ENCODE peak calls at places on chromosomes 2 and 18, in seven cellular contexts. H is GM23248, B is bronchial epithelial cell, K is kidney epithelial cell, L is H7, E is mammary epithelial cell, X is AG04449. G is an unnamed sample.

GRCh38 chr2:200703132-200703925 is 108.4 kb upstream of the BZW1 start:
- DNase-seq in E (peak), H (peak), K (peak), X (peak), L (no peak), B (peak), G (peak)

GRCh38 chr18:62152844-62153243 is 34.0 kb downstream of the PIGN start:
- DNase-seq in E (no peak), B (peak), H (no peak), X (no peak), K (no peak), L (peak), G (no peak)

GRCh38 chr18:11807233-11807632 is 44.0 kb upstream of the CHMP1B start:
- DNase-seq in H (no peak), K (no peak), E (no peak), X (no peak), L (no peak), B (no peak), G (peak)

GRCh38 chr2:51710222-51710621 is 678.3 kb upstream of the NRXN1 start:
- DNase-seq in B (no peak), X (no peak), L (peak), H (no peak), K (no peak), E (no peak), G (no peak)

GRCh38 chr2:109343460-109343859 is 214.5 kb downstream of the SH3RF3 start:
- DNase-seq in E (no peak), H (no peak), B (no peak), X (no peak), L (no peak), K (no peak), G (no peak)

GRCh38 chr2:64699712-64700111 is 46.0 kb upstream of the SERTAD2 start:
- DNase-seq in K (no peak), H (no peak), X (no peak), L (no peak), B (no peak), E (no peak), G (no peak)

GRCh38 chr18:41703744-41704530 is 251.1 kb upstream of the PIK3C3 start:
- DNase-seq in H (peak), E (no peak), K (peak), L (no peak), X (no peak), B (peak), G (peak)

GRCh38 chr2:172442072-172442895 is 14.9 kb downstream of the ITGA6 start:
- DNase-seq in K (peak), L (no peak), H (peak), E (peak), X (peak), B (peak), G (peak)

GRCh38 chr2:70995227-70995729 is 605 bp upstream of the TEX261 start:
- DNase-seq in K (no peak), B (peak), E (peak), H (peak), X (no peak), L (peak), G (peak)

GRCh38 chr2:192161670-192162290 is 33.0 kb downstream of the TMEFF2 start:
- DNase-seq in E (no peak), L (no peak), K (no peak), H (no peak), B (no peak), X (no peak), G (no peak)

GRCh38 chr2:174794851-174795374 is 30.6 kb upstream of the CHRNA1 start:
- DNase-seq in L (no peak), K (no peak), X (no peak), B (no peak), E (no peak), H (peak), G (peak)

GRCh38 chr18:36311026-36311570 is 13.6 kb downstream of the FHOD3 start:
- DNase-seq in K (no peak), L (no peak), H (no peak), B (no peak), E (no peak), X (no peak), G (no peak)

GRCh38 chr2:19949071-19949470 is 40.8 kb downstream of the WDR35 start:
- DNase-seq in L (no peak), H (peak), X (peak), K (no peak), B (no peak), E (no peak), G (peak)

GRCh38 chr2:71939588-71940535 is 207.8 kb downstream of the CYP26B1 start:
- DNase-seq in B (no peak), E (no peak), L (peak), X (no peak), K (no peak), H (no peak), G (no peak)

GRCh38 chr2:219131327-219131726 is 29.3 kb downstream of the NHEJ1 start:
- DNase-seq in H (no peak), X (no peak), K (no peak), L (no peak), B (no peak), E (no peak), G (no peak)

GRCh38 chr2:63872571-63873328 is 31.1 kb downstream of the UGP2 start:
- DNase-seq in X (no peak), K (no peak), H (peak), L (no peak), E (no peak), B (no peak), G (peak)

GRCh38 chr18:9835112-9835755 is 50.5 kb upstream of the TXNDC2 start:
- DNase-seq in K (no peak), E (peak), X (no peak), B (peak), L (peak), H (no peak), G (no peak)

GRCh38 chr2:178193823-178194599 is at the start of gene OSBPL6:
- DNase-seq in H (peak), L (peak), B (peak), K (peak), X (no peak), E (peak), G (peak)

GRCh38 chr2:236818281-236819045 is 248.8 kb downstream of the ACKR3 start:
- DNase-seq in K (no peak), L (peak), E (no peak), X (no peak), B (no peak), H (no peak), G (no peak)

GRCh38 chr2:202237787-202238233 is 587 bp downstream of the SUMO1 start:
- DNase-seq in X (no peak), H (peak), K (no peak), E (peak), B (peak), L (peak), G (peak)

GRCh38 chr2:60476206-60476946 is 77.1 kb downstream of the BCL11A start:
- DNase-seq in K (no peak), E (no peak), B (no peak), X (no peak), H (no peak), L (no peak), G (no peak)

GRCh38 chr2:45707034-45707433 is 55.6 kb downstream of the PRKCE start:
- DNase-seq in X (no peak), K (no peak), L (no peak), H (peak), E (no peak), B (no peak), G (peak)

GRCh38 chr2:46816846-46817726 is 98.5 kb downstream of the MCFD2 start:
- DNase-seq in H (no peak), E (no peak), L (no peak), X (no peak), K (no peak), B (no peak), G (no peak)

GRCh38 chr18:5895886-5896740 is 791 bp upstream of the TMEM200C start:
- DNase-seq in E (no peak), B (no peak), K (no peak), X (no peak), L (peak), H (peak), G (no peak)

GRCh38 chr2:169964740-169965139 is 137.5 kb downstream of the UBR3 start:
- DNase-seq in H (no peak), K (no peak), E (no peak), B (no peak), X (no peak), L (no peak), G (peak)

GRCh38 chr2:164495491-164496223 is 125.6 kb downstream of the GRB14 start:
- DNase-seq in K (peak), X (no peak), L (peak), E (peak), H (peak), B (peak), G (peak)

GRCh38 chr18:59546164-59546563 is 151.1 kb downstream of the CCBE1 start:
- DNase-seq in H (peak), B (peak), K (no peak), L (no peak), X (no peak), E (peak), G (no peak)

GRCh38 chr2:62536873-62537547 is 31.0 kb upstream of the TMEM17 start:
- DNase-seq in K (no peak), H (no peak), L (no peak), B (peak), X (no peak), E (no peak), G (no peak)

GRCh38 chr2:20048488-20049443 is 2.7 kb downstream of the LAPTM4A start:
- DNase-seq in L (no peak), E (no peak), H (peak), B (no peak), X (no peak), K (no peak), G (no peak)

GRCh38 chr2:224210495-224211472 is 171.7 kb upstream of the SERPINE2 start:
- DNase-seq in L (no peak), X (no peak), H (peak), E (no peak), B (no peak), K (no peak), G (peak)

GRCh38 chr2:239326831-239327535 is 73.8 kb downstream of the HDAC4 start:
- DNase-seq in E (peak), H (no peak), K (peak), L (peak), X (no peak), B (peak), G (no peak)

GRCh38 chr2:205719864-205720263 is 37.6 kb downstream of the NRP2 start:
- DNase-seq in X (no peak), H (no peak), L (no peak), E (no peak), K (no peak), B (no peak), G (no peak)

GRCh38 chr2:19841918-19842693 is 59.7 kb downstream of the TTC32 start:
- DNase-seq in K (no peak), E (no peak), X (no peak), H (no peak), B (no peak), L (no peak), G (no peak)

GRCh38 chr2:54979645-54980044 is 70.6 kb downstream of the RTN4 start:
- DNase-seq in B (peak), K (no peak), L (no peak), E (peak), H (peak), X (no peak), G (peak)

GRCh38 chr2:214593723-214594122 is 182.9 kb downstream of the VWC2L start:
- DNase-seq in H (peak), E (no peak), B (no peak), X (peak), K (peak), L (peak), G (no peak)

GRCh38 chr2:40259900-40260299 is 192.0 kb downstream of the SLC8A1 start:
- DNase-seq in B (peak), H (no peak), X (no peak), K (no peak), L (no peak), E (no peak), G (no peak)

GRCh38 chr2:151670346-151670745 is 63.9 kb downstream of the NEB start:
- DNase-seq in H (no peak), B (no peak), L (no peak), X (no peak), K (no peak), E (no peak), G (no peak)

GRCh38 chr2:81171447-81171846 is 866.9 kb upstream of the LRRTM1 start:
- DNase-seq in E (no peak), L (no peak), B (no peak), K (no peak), X (no peak), H (no peak), G (no peak)

GRCh38 chr2:73970850-73971471 is 13.7 kb upstream of the TET3 start:
- DNase-seq in B (no peak), L (no peak), E (no peak), H (no peak), X (no peak), K (no peak), G (peak)

DNA sequence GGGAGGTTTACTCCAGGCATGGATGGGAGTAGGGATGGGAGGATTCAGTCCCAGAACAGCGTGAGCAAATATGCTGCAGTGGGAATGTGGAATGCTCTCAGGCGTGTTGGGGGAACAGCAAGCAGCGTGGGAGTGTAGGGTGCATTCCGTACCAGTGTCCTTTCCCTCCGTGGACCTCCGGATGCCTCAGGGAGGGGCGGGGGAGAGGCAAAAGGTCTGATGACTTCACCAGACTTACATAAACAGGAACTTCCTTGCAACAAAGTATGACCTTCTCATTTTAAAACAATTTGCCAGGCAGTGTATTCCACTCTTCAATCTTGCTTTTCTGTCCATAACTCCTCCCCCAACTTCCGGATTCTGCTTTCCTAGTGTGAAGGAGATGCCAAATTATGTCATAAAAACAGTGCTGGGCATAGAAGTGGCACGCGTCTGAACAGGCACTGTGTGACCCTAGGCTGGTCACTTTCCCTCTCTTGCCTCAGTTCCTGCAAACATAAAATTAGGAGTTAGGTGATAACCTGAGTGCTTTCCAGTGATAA is 36.9 kb downstream of the RPL37A start:
- DNase-seq in L (no peak), H (peak), B (peak), X (peak), K (peak), E (peak), G (peak)
- H3K4me3 ChIP-seq in L (no peak), H (peak), B (no peak), X (no peak), K (no peak), E (no peak), G (no peak)

GRCh38 chr2:14747447-14747846 is 114.9 kb downstream of the LRATD1 start:
- DNase-seq in B (no peak), K (no peak), H (no peak), X (no peak), E (no peak), L (no peak), G (no peak)
- H3K4me3 ChIP-seq in B (no peak), K (no peak), H (no peak), X (no peak), E (no peak), L (no peak), G (no peak)

GRCh38 chr2:221125691-221126090 is 446.4 kb downstream of the EPHA4 start:
- DNase-seq in X (no peak), L (no peak), H (peak), E (peak), K (no peak), B (peak), G (no peak)

GRCh38 chr2:221123396-221123795 is 448.7 kb downstream of the EPHA4 start:
- DNase-seq in L (no peak), X (no peak), E (no peak), B (no peak), H (no peak), K (no peak), G (no peak)

GRCh38 chr2:221129657-221130056 is 442.4 kb downstream of the EPHA4 start:
- DNase-seq in H (no peak), E (no peak), X (no peak), B (no peak), K (no peak), L (no peak), G (no peak)

GRCh38 chr2:221120643-221121042 is 451.5 kb downstream of the EPHA4 start:
- DNase-seq in B (no peak), E (no peak), K (no peak), L (no peak), H (no peak), X (no peak), G (no peak)

DNA sequence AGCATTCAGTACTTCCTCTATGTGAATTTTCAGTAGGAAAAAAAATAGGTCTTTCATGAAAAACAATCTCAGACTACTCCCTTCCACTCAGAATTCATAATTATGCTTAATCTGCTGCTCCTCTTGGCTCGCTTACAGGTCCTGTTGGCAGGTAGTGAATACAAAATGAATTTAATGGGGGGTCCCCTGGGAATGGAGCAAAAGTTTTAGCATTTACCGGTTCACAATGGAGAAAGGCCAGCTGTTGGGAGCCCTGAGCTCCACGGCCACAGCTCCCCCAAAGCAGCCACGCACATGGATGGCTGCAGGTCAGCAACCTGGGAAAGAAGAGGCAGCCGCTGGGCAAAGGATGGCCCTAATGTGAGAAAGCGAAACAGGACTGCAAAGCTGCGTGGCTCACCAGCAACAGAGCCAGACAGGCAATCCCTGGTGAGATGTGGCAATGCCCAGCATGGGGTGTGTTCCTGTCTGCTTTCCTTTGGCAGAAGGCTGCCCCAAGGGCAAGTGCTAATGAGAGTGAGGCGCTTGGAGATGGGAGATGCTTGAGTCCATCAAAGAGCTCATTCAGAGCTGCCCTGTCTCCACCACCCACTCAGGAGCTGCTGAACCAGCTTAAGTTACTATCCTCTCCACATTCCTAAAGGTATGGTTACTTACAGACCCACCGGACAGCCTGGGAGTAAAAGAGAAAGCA is 447.4 kb downstream of the EPHA4 start:
- DNase-seq in K (no peak), L (no peak), X (no peak), E (peak), H (peak), B (peak), G (no peak)
- H3K4me3 ChIP-seq in K (no peak), L (no peak), X (no peak), E (peak), H (no peak), B (no peak), G (no peak)

DNA sequence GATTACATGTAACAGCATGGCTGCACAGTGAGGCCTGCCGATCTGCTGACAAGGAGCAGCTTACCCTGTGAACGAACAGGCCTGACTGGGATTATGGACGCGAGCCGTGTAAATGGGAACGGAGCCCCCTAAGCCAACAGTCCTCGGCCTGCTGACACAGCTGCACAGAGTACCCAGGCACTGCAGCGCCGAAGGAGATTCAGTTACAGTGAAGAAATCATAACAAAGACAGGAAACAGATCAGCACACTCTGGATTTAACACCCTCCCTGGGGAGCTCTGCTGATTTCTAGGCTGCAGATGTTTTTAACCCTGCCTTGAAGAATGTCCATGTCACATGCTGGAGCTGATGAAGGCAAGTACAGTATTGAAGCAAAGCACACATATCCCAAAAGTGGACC is 43.4 kb downstream of the COLEC12 start:
- DNase-seq in K (no peak), B (no peak), E (no peak), H (peak), L (no peak), X (no peak), G (peak)
- H3K4me3 ChIP-seq in K (no peak), B (no peak), E (no peak), H (peak), L (no peak), X (no peak), G (peak)

DNA sequence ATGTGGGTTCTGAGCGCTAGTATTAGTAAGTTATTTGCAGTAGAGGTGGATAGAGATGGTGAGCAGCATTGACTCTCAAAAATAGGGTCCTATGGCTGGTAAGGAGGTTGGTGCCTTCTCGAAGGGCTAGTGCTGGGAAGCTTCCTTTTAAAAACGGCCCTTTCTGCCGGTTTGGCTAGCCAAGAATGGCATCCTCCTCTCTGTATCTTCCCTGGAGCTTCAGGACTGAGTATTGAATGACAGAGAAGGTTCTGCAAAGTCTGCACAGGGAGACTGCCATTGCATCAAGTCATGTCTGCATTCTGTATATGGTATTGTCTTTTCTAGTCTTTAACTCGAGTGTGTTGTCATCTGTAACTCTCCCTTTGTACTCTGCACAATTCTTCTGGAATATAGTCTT is 1.0 kb downstream of the LDLRAD4 start:
- DNase-seq in X (no peak), E (no peak), K (no peak), L (no peak), H (no peak), B (no peak), G (no peak)
- H3K4me3 ChIP-seq in X (no peak), E (no peak), K (no peak), L (no peak), H (no peak), B (no peak), G (no peak)

GRCh38 chr2:28628506-28628905 is 123.1 kb upstream of the PPP1CB start:
- DNase-seq in X (no peak), B (no peak), E (no peak), K (no peak), H (no peak), L (no peak), G (no peak)

GRCh38 chr2:28627722-28628480 is 123.7 kb upstream of the PPP1CB start:
- DNase-seq in K (no peak), E (no peak), H (peak), B (no peak), X (no peak), L (no peak), G (peak)

GRCh38 chr2:28626376-28626775 is 125.3 kb upstream of the PPP1CB start:
- DNase-seq in L (no peak), B (no peak), K (no peak), H (no peak), X (no peak), E (no peak), G (no peak)

GRCh38 chr2:28624798-28625701 is 126.6 kb upstream of the PPP1CB start:
- DNase-seq in B (no peak), E (no peak), H (peak), X (no peak), K (no peak), L (peak), G (peak)

GRCh38 chr2:28626891-28627421 is 124.7 kb upstream of the PPP1CB start:
- DNase-seq in L (no peak), K (no peak), B (no peak), X (no peak), E (no peak), H (peak), G (peak)
- H3K4me3 ChIP-seq in L (no peak), K (no peak), B (no peak), X (no peak), E (no peak), H (no peak), G (no peak)

G was measured in AG10803.